ENCODE peak calls at places on chromosomes 13 and 19, in nine cellular contexts. M, W, A, P, R, U, H, G and J are unnamed samples.

GRCh38 chr13:67299731-67300130 is 69.6 kb upstream of the PCDH9 start:
- DNase-seq in M (no peak), W (no peak), A (no peak), P (peak; percentile 28), R (no peak), U (peak; percentile 57), H (no peak), G (no peak), J (peak; percentile 55)

GRCh38 chr13:28467886-28468519 is 26.9 kb downstream of the FLT1 start:
- DNase-seq in M (no peak), W (no peak), A (no peak), P (peak; percentile 35), R (no peak), U (no peak), H (no peak), G (no peak), J (no peak)

GRCh38 chr19:41095703-41096102 is 7.5 kb downstream of the CYP2A13 start:
- DNase-seq in M (no peak), W (no peak), A (no peak), P (no peak), R (no peak), U (no peak), H (no peak), G (no peak), J (no peak)

GRCh38 chr19:18044825-18045304 is 36.9 kb downstream of the ARRDC2 start:
- DNase-seq in M (peak; percentile 20), W (peak; percentile 94), A (no peak), P (peak; percentile 70), R (peak; percentile 75), U (peak; percentile 85), H (no peak), G (peak; percentile 31), J (peak; percentile 66)

GRCh38 chr19:3721131-3721899 is 13.1 kb downstream of the TJP3 start:
- DNase-seq in M (peak; percentile 96), W (peak; percentile 90), A (peak; percentile 97), P (peak; percentile 83), R (peak; percentile 95), U (peak; percentile 89), H (peak; percentile 95), G (peak; percentile 69), J (peak; percentile 86)

GRCh38 chr13:21672811-21673591 is 2.1 kb downstream of the FGF9 start:
- DNase-seq in M (no peak), W (peak; percentile 7), A (no peak), P (no peak), R (no peak), U (no peak), H (peak; percentile 5), G (no peak), J (no peak)

GRCh38 chr19:48501446-48501960 is 10.1 kb downstream of the LMTK3 start:
- DNase-seq in M (peak; percentile 97), W (peak; percentile 73), A (peak; percentile 97), P (no peak), R (peak; percentile 96), U (no peak), H (no peak), G (no peak), J (no peak)

GRCh38 chr13:110415669-110416068 is 108.6 kb downstream of the COL4A2 start:
- DNase-seq in M (no peak), W (no peak), A (no peak), P (no peak), R (peak; percentile 46), U (no peak), H (no peak), G (no peak), J (no peak)

GRCh38 chr19:7994114-7994513 is 11.3 kb downstream of the ELAVL1 start:
- DNase-seq in M (no peak), W (no peak), A (no peak), P (no peak), R (no peak), U (no peak), H (no peak), G (no peak), J (no peak)

GRCh38 chr13:110187501-110188161 is 119.3 kb downstream of the COL4A1 start:
- DNase-seq in M (no peak), W (no peak), A (no peak), P (peak; percentile 97), R (peak; percentile 70), U (peak; percentile 71), H (no peak), G (no peak), J (peak; percentile 97)

GRCh38 chr19:2170219-2170618 is 6.5 kb downstream of the DOT1L start:
- DNase-seq in M (no peak), W (no peak), A (no peak), P (peak; percentile 55), R (no peak), U (no peak), H (no peak), G (no peak), J (no peak)

GRCh38 chr19:6475321-6476108 is 6.1 kb downstream of the DENND1C start:
- DNase-seq in M (no peak), W (no peak), A (no peak), P (no peak), R (peak; percentile 50), U (no peak), H (no peak), G (no peak), J (no peak)

GRCh38 chr19:10891360-10892108 is 20.2 kb downstream of the CARM1 start:
- DNase-seq in M (no peak), W (no peak), A (peak; percentile 83), P (no peak), R (peak; percentile 66), U (no peak), H (no peak), G (no peak), J (no peak)

GRCh38 chr13:73880365-73880764 is 253.8 kb downstream of the KLF12 start:
- DNase-seq in M (no peak), W (no peak), A (no peak), P (no peak), R (no peak), U (peak; percentile 55), H (no peak), G (no peak), J (peak; percentile 22)

GRCh38 chr13:94454334-94454733 is 25.1 kb downstream of the DCT start:
- DNase-seq in M (no peak), W (no peak), A (no peak), P (no peak), R (no peak), U (no peak), H (no peak), G (no peak), J (no peak)